ENCODE peak calls at places on chromosomes 12 and 14, in four cellular contexts. J is GOT3, S is upper lobe of right lung, I is AG09309. Y is an unnamed sample.

GRCh38 chr14:63760014-63760413 is 32.1 kb upstream of the SGPP1 start:
- DNase-seq in S (no peak), J (no peak), I (no peak), Y (no peak)

GRCh38 chr12:15273896-15274295 is 48.4 kb upstream of the PTPRO start:
- DNase-seq in J (no peak), S (no peak), I (no peak), Y (no peak)

GRCh38 chr12:11055306-11055705 is 6.8 kb downstream of the TAS2R46 start:
- DNase-seq in I (no peak), S (no peak), J (no peak), Y (no peak)

GRCh38 chr14:23895480-23895879 is 58.1 kb upstream of the DHRS4 start:
- DNase-seq in S (no peak), J (no peak), I (no peak), Y (no peak)

GRCh38 chr14:87066221-87066817 is 926.7 kb downstream of the GALC start:
- DNase-seq in J (no peak), I (no peak), S (no peak), Y (no peak)

GRCh38 chr12:100955139-100955538 is 160.6 kb downstream of the ANO4 start:
- DNase-seq in S (no peak), J (no peak), I (no peak), Y (no peak)

GRCh38 chr14:102442241-102443211 is 67.0 kb downstream of the ANKRD9 start:
- DNase-seq in J (no peak), S (no peak), I (no peak), Y (no peak)

GRCh38 chr12:6640497-6640896 is 4.7 kb upstream of the LPAR5 start:
- DNase-seq in I (no peak), J (no peak), S (no peak), Y (no peak)

GRCh38 chr12:91866566-91866965 is 279.1 kb downstream of the BTG1 start:
- DNase-seq in I (no peak), S (no peak), J (no peak), Y (no peak)

GRCh38 chr14:52918486-52918885 is 32.4 kb downstream of the FERMT2 start:
- DNase-seq in J (no peak), I (no peak), S (no peak), Y (no peak)

GRCh38 chr14:71438684-71439083 is 493.5 kb upstream of the RGS6 start:
- DNase-seq in J (no peak), I (no peak), S (no peak), Y (no peak)

GRCh38 chr12:6272300-6273208 is 37.9 kb upstream of the PLEKHG6 start:
- DNase-seq in I (no peak), J (no peak), S (peak), Y (peak)

GRCh38 chr14:73741386-73741875 is 27.2 kb upstream of the PNMA1 start:
- DNase-seq in S (peak), J (no peak), I (no peak), Y (peak)

GRCh38 chr12:3158851-3159465 is 81.8 kb downstream of the TSPAN9 start:
- DNase-seq in I (peak), J (no peak), S (no peak), Y (no peak)

GRCh38 chr14:70186826-70187483 is 1.8 kb downstream of the SLC8A3 start:
- DNase-seq in S (no peak), J (no peak), I (no peak), Y (no peak)

GRCh38 chr12:47975036-47975620 is 11.7 kb downstream of the TMEM106C start:
- DNase-seq in I (no peak), J (no peak), S (no peak), Y (no peak)

GRCh38 chr12:3603576-3603975 is 112.6 kb downstream of the PRMT8 start:
- DNase-seq in I (no peak), J (no peak), S (peak), Y (no peak)